ENCODE peak calls at places on chromosomes 16 and 17, in eight cellular contexts. One of them, this sample, is unnamed.

GRCh38 chr17:42459256-42459982 is 741 bp downstream of the ATP6V0A1 start:
- DNase-seq in uterus: peak; percentile 58
- DNase-seq in effector memory CD4-positive, alpha-beta T cell: peak; percentile 4
- DNase-seq in hepatocyte: peak; percentile 81
- DNase-seq in HFF-Myc: no peak
- DNase-seq in heart left ventricle: no peak
- DNase-seq in OCI-LY7: peak; percentile 59
- DNase-seq in GM12864: no peak
- DNase-seq in this sample: no peak

GRCh38 chr17:69870751-69871199 is 204.2 kb upstream of the KCNJ16 start:
- DNase-seq in HFF-Myc: peak; percentile 89
- DNase-seq in uterus: no peak
- DNase-seq in hepatocyte: peak; percentile 10
- DNase-seq in GM12864: no peak
- DNase-seq in heart left ventricle: no peak
- DNase-seq in effector memory CD4-positive, alpha-beta T cell: no peak
- DNase-seq in OCI-LY7: no peak
- DNase-seq in this sample: no peak

GRCh38 chr17:48770954-48771353 is 42.4 kb upstream of the HOXB13 start:
- DNase-seq in OCI-LY7: no peak
- DNase-seq in effector memory CD4-positive, alpha-beta T cell: no peak
- DNase-seq in GM12864: no peak
- DNase-seq in HFF-Myc: no peak
- DNase-seq in heart left ventricle: no peak
- DNase-seq in hepatocyte: no peak
- DNase-seq in uterus: no peak
- DNase-seq in this sample: no peak

GRCh38 chr17:59762022-59762825 is 54.8 kb downstream of the VMP1 start:
- DNase-seq in effector memory CD4-positive, alpha-beta T cell: no peak
- DNase-seq in GM12864: no peak
- DNase-seq in heart left ventricle: no peak
- DNase-seq in OCI-LY7: no peak
- DNase-seq in uterus: no peak
- DNase-seq in hepatocyte: no peak
- DNase-seq in HFF-Myc: no peak
- DNase-seq in this sample: no peak

GRCh38 chr17:20896153-20896649 is 146.6 kb downstream of the USP22 start:
- DNase-seq in uterus: peak; percentile 42
- DNase-seq in effector memory CD4-positive, alpha-beta T cell: peak; percentile 26
- DNase-seq in OCI-LY7: no peak
- DNase-seq in heart left ventricle: peak; percentile 70
- DNase-seq in hepatocyte: no peak
- DNase-seq in GM12864: no peak
- DNase-seq in HFF-Myc: no peak
- DNase-seq in this sample: no peak

GRCh38 chr17:65294184-65294719 is 157.1 kb downstream of the RGS9 start:
- DNase-seq in uterus: peak; percentile 67
- DNase-seq in GM12864: peak; percentile 10
- DNase-seq in OCI-LY7: peak; percentile 67
- DNase-seq in HFF-Myc: peak; percentile 44
- DNase-seq in hepatocyte: peak; percentile 86
- DNase-seq in effector memory CD4-positive, alpha-beta T cell: peak; percentile 30
- DNase-seq in heart left ventricle: peak; percentile 63
- DNase-seq in this sample: no peak

GRCh38 chr17:17822189-17822978 is 14.4 kb downstream of the SREBF1 start:
- DNase-seq in heart left ventricle: peak; percentile 84
- DNase-seq in effector memory CD4-positive, alpha-beta T cell: no peak
- DNase-seq in hepatocyte: no peak
- DNase-seq in uterus: peak; percentile 69
- DNase-seq in HFF-Myc: peak; percentile 93
- DNase-seq in GM12864: no peak
- DNase-seq in OCI-LY7: no peak
- DNase-seq in this sample: peak; percentile 87

GRCh38 chr16:1651055-1651454 is 27.0 kb upstream of the JPT2 start:
- DNase-seq in effector memory CD4-positive, alpha-beta T cell: no peak
- DNase-seq in hepatocyte: no peak
- DNase-seq in uterus: no peak
- DNase-seq in HFF-Myc: no peak
- DNase-seq in OCI-LY7: no peak
- DNase-seq in heart left ventricle: no peak
- DNase-seq in GM12864: no peak
- DNase-seq in this sample: no peak

GRCh38 chr17:72588961-72589360 is 468.1 kb downstream of the SOX9 start:
- DNase-seq in GM12864: no peak
- DNase-seq in uterus: no peak
- DNase-seq in HFF-Myc: no peak
- DNase-seq in OCI-LY7: no peak
- DNase-seq in effector memory CD4-positive, alpha-beta T cell: no peak
- DNase-seq in heart left ventricle: no peak
- DNase-seq in hepatocyte: peak; percentile 86
- DNase-seq in this sample: no peak

GRCh38 chr16:85615014-85615851 is 2.1 kb downstream of the GSE1 start:
- DNase-seq in uterus: no peak
- DNase-seq in HFF-Myc: no peak
- DNase-seq in hepatocyte: peak; percentile 95
- DNase-seq in effector memory CD4-positive, alpha-beta T cell: no peak
- DNase-seq in GM12864: no peak
- DNase-seq in OCI-LY7: no peak
- DNase-seq in heart left ventricle: no peak
- DNase-seq in this sample: peak; percentile 84

GRCh38 chr17:16491703-16492612 is at the start of gene LRRC75A:
- DNase-seq in uterus: peak; percentile 65
- DNase-seq in heart left ventricle: peak; percentile 75
- DNase-seq in OCI-LY7: no peak
- DNase-seq in GM12864: no peak
- DNase-seq in hepatocyte: peak; percentile 83
- DNase-seq in effector memory CD4-positive, alpha-beta T cell: peak; percentile 38
- DNase-seq in HFF-Myc: no peak
- DNase-seq in this sample: no peak

GRCh38 chr16:85387171-85387507 is 226.0 kb upstream of the GSE1 start:
- DNase-seq in OCI-LY7: no peak
- DNase-seq in effector memory CD4-positive, alpha-beta T cell: no peak
- DNase-seq in HFF-Myc: no peak
- DNase-seq in hepatocyte: no peak
- DNase-seq in heart left ventricle: peak; percentile 42
- DNase-seq in uterus: no peak
- DNase-seq in GM12864: no peak
- DNase-seq in this sample: peak; percentile 49

GRCh38 chr16:14372471-14372870 is 257.6 kb downstream of the PARN start:
- DNase-seq in hepatocyte: no peak
- DNase-seq in HFF-Myc: no peak
- DNase-seq in uterus: no peak
- DNase-seq in GM12864: no peak
- DNase-seq in OCI-LY7: peak; percentile 41
- DNase-seq in heart left ventricle: no peak
- DNase-seq in effector memory CD4-positive, alpha-beta T cell: no peak
- DNase-seq in this sample: no peak

GRCh38 chr16:3564130-3564888 is 12.9 kb downstream of the NLRC3 start:
- DNase-seq in GM12864: no peak
- DNase-seq in heart left ventricle: peak; percentile 53
- DNase-seq in OCI-LY7: no peak
- DNase-seq in effector memory CD4-positive, alpha-beta T cell: no peak
- DNase-seq in hepatocyte: no peak
- DNase-seq in uterus: no peak
- DNase-seq in HFF-Myc: no peak
- DNase-seq in this sample: no peak

GRCh38 chr17:50735287-50735686 is 15.9 kb downstream of the LUC7L3 start:
- DNase-seq in GM12864: no peak
- DNase-seq in hepatocyte: no peak
- DNase-seq in OCI-LY7: no peak
- DNase-seq in uterus: no peak
- DNase-seq in effector memory CD4-positive, alpha-beta T cell: no peak
- DNase-seq in HFF-Myc: no peak
- DNase-seq in heart left ventricle: no peak
- DNase-seq in this sample: no peak

GRCh38 chr17:6753006-6753445 is 2.8 kb upstream of the XAF1 start:
- DNase-seq in GM12864: no peak
- DNase-seq in heart left ventricle: peak; percentile 80
- DNase-seq in effector memory CD4-positive, alpha-beta T cell: peak; percentile 16
- DNase-seq in hepatocyte: peak; percentile 11
- DNase-seq in uterus: peak; percentile 39
- DNase-seq in OCI-LY7: peak; percentile 5
- DNase-seq in HFF-Myc: peak; percentile 46
- DNase-seq in this sample: peak; percentile 82

GRCh38 chr17:47700471-47701449 is 6.8 kb downstream of the TBKBP1 start:
- DNase-seq in heart left ventricle: peak; percentile 48
- DNase-seq in HFF-Myc: no peak
- DNase-seq in OCI-LY7: no peak
- DNase-seq in GM12864: no peak
- DNase-seq in effector memory CD4-positive, alpha-beta T cell: no peak
- DNase-seq in hepatocyte: no peak
- DNase-seq in uterus: no peak
- DNase-seq in this sample: no peak

GRCh38 chr17:42475121-42475520 is 16.4 kb downstream of the ATP6V0A1 start:
- DNase-seq in effector memory CD4-positive, alpha-beta T cell: no peak
- DNase-seq in HFF-Myc: no peak
- DNase-seq in GM12864: no peak
- DNase-seq in uterus: no peak
- DNase-seq in OCI-LY7: no peak
- DNase-seq in heart left ventricle: no peak
- DNase-seq in hepatocyte: no peak
- DNase-seq in this sample: no peak

GRCh38 chr16:25198021-25198420 is 18.7 kb upstream of the AQP8 start:
- DNase-seq in GM12864: no peak
- DNase-seq in hepatocyte: no peak
- DNase-seq in uterus: no peak
- DNase-seq in effector memory CD4-positive, alpha-beta T cell: no peak
- DNase-seq in OCI-LY7: no peak
- DNase-seq in HFF-Myc: no peak
- DNase-seq in heart left ventricle: no peak
- DNase-seq in this sample: no peak

GRCh38 chr16:88558457-88559442 is 11.5 kb upstream of the ZC3H18 start:
- DNase-seq in hepatocyte: peak; percentile 84
- DNase-seq in uterus: peak; percentile 59
- DNase-seq in GM12864: no peak
- DNase-seq in heart left ventricle: peak; percentile 88
- DNase-seq in effector memory CD4-positive, alpha-beta T cell: no peak
- DNase-seq in HFF-Myc: no peak
- DNase-seq in OCI-LY7: peak; percentile 65
- DNase-seq in this sample: no peak

GRCh38 chr16:23509763-23510153 is 536 bp downstream of the GGA2 start:
- DNase-seq in effector memory CD4-positive, alpha-beta T cell: peak; percentile 16
- DNase-seq in HFF-Myc: no peak
- DNase-seq in OCI-LY7: peak; percentile 55
- DNase-seq in heart left ventricle: no peak
- DNase-seq in GM12864: no peak
- DNase-seq in hepatocyte: peak; percentile 39
- DNase-seq in uterus: peak; percentile 26
- DNase-seq in this sample: no peak

GRCh38 chr17:47823519-47823918 is 1.9 kb upstream of the OSBPL7 start:
- DNase-seq in GM12864: no peak
- DNase-seq in uterus: no peak
- DNase-seq in hepatocyte: no peak
- DNase-seq in heart left ventricle: no peak
- DNase-seq in OCI-LY7: no peak
- DNase-seq in effector memory CD4-positive, alpha-beta T cell: no peak
- DNase-seq in HFF-Myc: no peak
- DNase-seq in this sample: no peak

GRCh38 chr16:57226701-57227621 is 18.1 kb upstream of the ARL2BP start:
- DNase-seq in heart left ventricle: no peak
- DNase-seq in uterus: no peak
- DNase-seq in GM12864: no peak
- DNase-seq in effector memory CD4-positive, alpha-beta T cell: no peak
- DNase-seq in hepatocyte: no peak
- DNase-seq in OCI-LY7: no peak
- DNase-seq in HFF-Myc: no peak
- DNase-seq in this sample: no peak
- H3K4me3 ChIP-seq in heart left ventricle: no peak overlapping the region
- H3K4me3 ChIP-seq in uterus: no peak overlapping the region
- H3K4me3 ChIP-seq in GM12864: no peak overlapping the region
- H3K4me3 ChIP-seq in effector memory CD4-positive, alpha-beta T cell: no peak overlapping the region
- H3K4me3 ChIP-seq in hepatocyte: no peak overlapping the region
- H3K4me3 ChIP-seq in OCI-LY7: no peak overlapping the region
- H3K4me3 ChIP-seq in HFF-Myc: no peak overlapping the region
- H3K4me3 ChIP-seq in this sample: no peak overlapping the region

GRCh38 chr16:7722761-7723160 is 390.1 kb downstream of the RBFOX1 start:
- DNase-seq in HFF-Myc: no peak
- DNase-seq in heart left ventricle: no peak
- DNase-seq in GM12864: no peak
- DNase-seq in hepatocyte: peak; percentile 71
- DNase-seq in effector memory CD4-positive, alpha-beta T cell: no peak
- DNase-seq in uterus: no peak
- DNase-seq in OCI-LY7: no peak
- DNase-seq in this sample: no peak

GRCh38 chr16:7713244-7713643 is 380.6 kb downstream of the RBFOX1 start:
- DNase-seq in uterus: no peak
- DNase-seq in OCI-LY7: no peak
- DNase-seq in effector memory CD4-positive, alpha-beta T cell: no peak
- DNase-seq in HFF-Myc: no peak
- DNase-seq in GM12864: no peak
- DNase-seq in heart left ventricle: no peak
- DNase-seq in hepatocyte: no peak
- DNase-seq in this sample: no peak

GRCh38 chr16:7714775-7715174 is 382.1 kb downstream of the RBFOX1 start:
- DNase-seq in hepatocyte: no peak
- DNase-seq in heart left ventricle: no peak
- DNase-seq in uterus: no peak
- DNase-seq in HFF-Myc: no peak
- DNase-seq in effector memory CD4-positive, alpha-beta T cell: no peak
- DNase-seq in OCI-LY7: no peak
- DNase-seq in GM12864: no peak
- DNase-seq in this sample: no peak

GRCh38 chr16:7716924-7717323 is 384.3 kb downstream of the RBFOX1 start:
- DNase-seq in heart left ventricle: no peak
- DNase-seq in hepatocyte: peak; percentile 11
- DNase-seq in GM12864: no peak
- DNase-seq in OCI-LY7: no peak
- DNase-seq in HFF-Myc: no peak
- DNase-seq in effector memory CD4-positive, alpha-beta T cell: no peak
- DNase-seq in uterus: no peak
- DNase-seq in this sample: no peak
- H3K4me3 ChIP-seq in heart left ventricle: no peak overlapping the region
- H3K4me3 ChIP-seq in hepatocyte: no peak overlapping the region
- H3K4me3 ChIP-seq in GM12864: no peak overlapping the region
- H3K4me3 ChIP-seq in OCI-LY7: no peak overlapping the region
- H3K4me3 ChIP-seq in HFF-Myc: no peak overlapping the region
- H3K4me3 ChIP-seq in effector memory CD4-positive, alpha-beta T cell: no peak overlapping the region
- H3K4me3 ChIP-seq in uterus: no peak overlapping the region
- H3K4me3 ChIP-seq in this sample: no peak overlapping the region

GRCh38 chr16:50151744-50152143 is 1.4 kb upstream of the TENT4B start:
- DNase-seq in HFF-Myc: no peak
- DNase-seq in hepatocyte: no peak
- DNase-seq in uterus: no peak
- DNase-seq in GM12864: no peak
- DNase-seq in heart left ventricle: no peak
- DNase-seq in effector memory CD4-positive, alpha-beta T cell: no peak
- DNase-seq in OCI-LY7: no peak
- DNase-seq in this sample: peak; percentile 57
- H3K4me3 ChIP-seq in HFF-Myc: peak overlapping the region; percentile 61
- H3K4me3 ChIP-seq in hepatocyte: no peak overlapping the region
- H3K4me3 ChIP-seq in uterus: no peak overlapping the region
- H3K4me3 ChIP-seq in GM12864: peak overlapping the region; percentile 70
- H3K4me3 ChIP-seq in heart left ventricle: no peak overlapping the region
- H3K4me3 ChIP-seq in effector memory CD4-positive, alpha-beta T cell: peak overlapping the region; percentile 88
- H3K4me3 ChIP-seq in OCI-LY7: no peak overlapping the region
- H3K4me3 ChIP-seq in this sample: peak overlapping the region; percentile 74

GRCh38 chr16:49700928-49701685 is 154.8 kb downstream of the ZNF423 start:
- DNase-seq in GM12864: no peak
- DNase-seq in effector memory CD4-positive, alpha-beta T cell: no peak
- DNase-seq in HFF-Myc: no peak
- DNase-seq in OCI-LY7: no peak
- DNase-seq in heart left ventricle: no peak
- DNase-seq in uterus: no peak
- DNase-seq in hepatocyte: no peak
- DNase-seq in this sample: no peak
- H3K4me3 ChIP-seq in GM12864: no peak overlapping the region
- H3K4me3 ChIP-seq in effector memory CD4-positive, alpha-beta T cell: no peak overlapping the region
- H3K4me3 ChIP-seq in HFF-Myc: no peak overlapping the region
- H3K4me3 ChIP-seq in OCI-LY7: no peak overlapping the region
- H3K4me3 ChIP-seq in heart left ventricle: no peak overlapping the region
- H3K4me3 ChIP-seq in uterus: no peak overlapping the region
- H3K4me3 ChIP-seq in hepatocyte: no peak overlapping the region
- H3K4me3 ChIP-seq in this sample: no peak overlapping the region